ENCODE peak calls at places on chromosomes 11 and 22, in four cellular contexts. M is K562, J is GM12878, V is HepG2. R is an unnamed sample.

GRCh38 chr11:10503777-10504176 is 37.2 kb downstream of the RNF141 start:
- DNase-seq in M (no peak), J (no peak), V (no peak), R (no peak)

GRCh38 chr22:32661296-32661695 is 140.2 kb upstream of the TIMP3 start:
- DNase-seq in M (no peak), J (no peak), V (no peak), R (no peak)

GRCh38 chr22:21641417-21641794 is 696 bp upstream of the SDF2L1 start:
- DNase-seq in M (peak; percentile 90), J (no peak), V (peak; percentile 59), R (no peak)

GRCh38 chr11:11078344-11078743 is 220.5 kb upstream of the ZBED5 start:
- DNase-seq in M (no peak), J (no peak), V (no peak), R (no peak)

GRCh38 chr11:127000291-127000968 is at the start of gene KIRREL3:
- DNase-seq in M (no peak), J (no peak), V (no peak), R (no peak)

GRCh38 chr11:45025716-45026492 is 75.2 kb upstream of the TP53I11 start:
- DNase-seq in M (no peak), J (no peak), V (peak; percentile 16), R (no peak)

GRCh38 chr11:22875869-22876473 is 15.7 kb upstream of the CCDC179 start:
- DNase-seq in M (peak; percentile 70), J (peak; percentile 38), V (peak; percentile 85), R (peak; percentile 44)

GRCh38 chr22:17009640-17010291 is 1.7 kb upstream of the GAB4 start:
- DNase-seq in M (no peak), J (no peak), V (no peak), R (no peak)

GRCh38 chr11:1389103-1389931 is 417 bp upstream of the BRSK2 start:
- DNase-seq in M (peak; percentile 94), J (peak; percentile 19), V (peak; percentile 86), R (peak; percentile 98)

GRCh38 chr22:27632451-27633295 is 168.9 kb downstream of the MN1 start:
- DNase-seq in M (no peak), J (no peak), V (no peak), R (peak; percentile 40)

GRCh38 chr22:39699631-39700348 is 129.2 kb downstream of the CACNA1I start:
- DNase-seq in M (no peak), J (no peak), V (no peak), R (no peak)

GRCh38 chr11:71774603-71775222 is 58.3 kb upstream of the DEFB108B start:
- DNase-seq in M (no peak), J (no peak), V (no peak), R (no peak)

GRCh38 chr11:100752371-100753073 is 65.4 kb downstream of the ARHGAP42 start:
- DNase-seq in M (no peak), J (no peak), V (no peak), R (no peak)

GRCh38 chr11:68994161-68994890 is 13.5 kb upstream of the MRGPRD start:
- DNase-seq in M (no peak), J (no peak), V (no peak), R (no peak)

GRCh38 chr11:109783842-109784241 is 309.4 kb upstream of the ZC3H12C start:
- DNase-seq in M (no peak), J (peak; percentile 15), V (no peak), R (no peak)

GRCh38 chr11:92225206-92225562 is 566 bp downstream of the FAT3 start:
- DNase-seq in M (no peak), J (no peak), V (no peak), R (peak; percentile 21)

GRCh38 chr11:16739326-16739875 is 954 bp downstream of the C11orf58 start:
- DNase-seq in M (no peak), J (no peak), V (no peak), R (peak; percentile 12)

GRCh38 chr11:130150790-130151189 is 8.8 kb upstream of the ST14 start:
- DNase-seq in M (no peak), J (no peak), V (no peak), R (no peak)

GRCh38 chr11:119890466-119890865 is 161.5 kb upstream of the NECTIN1 start:
- DNase-seq in M (no peak), J (no peak), V (no peak), R (no peak)

DNA sequence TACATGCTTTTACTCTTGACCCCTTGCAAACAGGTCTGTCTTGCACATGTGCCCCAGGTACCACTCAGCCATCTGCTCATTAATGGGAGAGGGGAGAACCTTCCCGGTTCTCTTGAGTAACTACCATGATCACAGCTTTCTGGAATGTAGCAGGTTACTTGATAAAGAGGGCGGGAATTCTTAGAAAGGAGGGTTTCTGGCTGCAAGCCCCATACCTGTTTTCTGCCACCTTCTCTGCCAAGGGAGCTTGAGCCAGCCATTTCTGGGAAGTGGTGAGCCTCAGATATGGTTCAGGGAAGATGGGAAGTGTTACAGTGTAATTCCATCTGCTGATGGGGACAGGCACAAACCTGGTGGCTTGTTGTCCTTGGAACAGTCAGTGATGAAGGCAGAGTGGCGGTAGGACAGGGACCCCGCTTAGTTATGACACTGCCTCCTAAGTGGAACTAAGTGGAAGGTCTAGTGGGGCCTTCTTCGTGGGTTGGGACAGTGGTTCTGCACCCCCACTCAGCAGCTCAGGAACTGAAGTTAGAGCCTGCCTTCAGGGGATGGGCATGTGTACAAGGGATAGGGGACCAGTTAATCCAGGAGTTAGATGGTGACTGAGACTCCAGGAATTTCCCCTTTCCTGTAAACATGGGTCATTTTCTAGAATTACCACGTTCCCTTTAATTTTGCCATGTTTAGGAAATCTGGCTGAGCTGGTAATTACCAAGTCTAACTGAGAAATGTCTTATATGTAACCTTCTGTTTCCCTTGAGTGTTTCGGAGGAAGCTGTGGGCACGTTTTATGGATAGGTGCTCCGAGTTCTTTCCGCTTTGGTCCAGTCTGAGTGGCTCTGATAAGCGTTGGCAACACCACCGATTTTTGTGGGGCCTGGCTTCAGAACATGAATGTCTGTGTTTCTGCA is 35.2 kb downstream of the BCR start:
- DNase-seq in M (peak; percentile 58), J (no peak), V (no peak), R (no peak)
- TF ChIP-seq FOXM1 in M (no peak), J (no peak), V (no peak), R (no peak)

GRCh38 chr22:45127866-45128265 is 35.9 kb upstream of the NUP50 start:
- DNase-seq in M (no peak), J (no peak), V (no peak), R (no peak)

GRCh38 chr22:45131749-45132148 is 32.0 kb upstream of the NUP50 start:
- DNase-seq in M (no peak), J (no peak), V (no peak), R (no peak)

GRCh38 chr22:45134313-45134712 is 29.4 kb upstream of the NUP50 start:
- DNase-seq in M (no peak), J (no peak), V (no peak), R (no peak)

GRCh38 chr22:45125198-45125597 is 38.5 kb upstream of the NUP50 start:
- DNase-seq in M (no peak), J (no peak), V (no peak), R (no peak)

GRCh38 chr22:45129703-45130524 is 33.8 kb upstream of the NUP50 start:
- DNase-seq in M (no peak), J (no peak), V (no peak), R (no peak)
- TF ChIP-seq SP1 in M (no peak), J (no peak), V (no peak), R (no peak)

DNA sequence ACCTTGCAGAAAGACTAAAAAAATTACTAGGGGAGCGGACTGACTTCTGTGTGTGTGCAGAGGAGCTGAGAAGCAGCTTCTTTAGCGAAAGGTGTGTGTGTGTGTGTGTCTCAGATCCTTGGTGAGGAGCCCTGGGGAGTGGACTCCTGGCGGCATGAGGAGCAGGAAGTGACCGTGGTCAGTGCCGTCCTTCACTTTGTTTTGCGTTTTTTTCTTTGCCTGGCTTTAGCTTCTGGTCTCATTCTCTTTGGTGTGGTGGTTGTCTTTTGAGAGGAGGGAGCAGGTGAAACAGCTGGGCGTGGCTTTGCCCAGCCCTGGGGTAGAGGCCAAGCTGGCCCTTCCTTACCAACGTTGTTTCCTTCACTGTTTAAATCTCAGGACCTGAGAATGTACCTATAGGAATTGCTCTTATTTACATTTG is 1.9 kb downstream of the ZBED4 start:
- DNase-seq in M (no peak), J (no peak), V (no peak), R (no peak)
- TF ChIP-seq FOXM1 in M (no peak), J (no peak), V (no peak), R (no peak)

GRCh38 chr11:8794677-8795103 is 112.1 kb downstream of the RPL27A start:
- DNase-seq in M (no peak), J (no peak), V (peak; percentile 93), R (peak; percentile 33)
- TF ChIP-seq SP1 in M (no peak), J (no peak), V (no peak), R (no peak)

GRCh38 chr11:128415539-128415938 is 171.8 kb downstream of the ETS1 start:
- DNase-seq in M (no peak), J (peak; percentile 47), V (no peak), R (no peak)

GRCh38 chr11:128416976-128417375 is 170.4 kb downstream of the ETS1 start:
- DNase-seq in M (no peak), J (no peak), V (no peak), R (no peak)

GRCh38 chr11:128419012-128419767 is 168.2 kb downstream of the ETS1 start:
- DNase-seq in M (no peak), J (no peak), V (no peak), R (no peak)

GRCh38 chr11:128420277-128420676 is 167.1 kb downstream of the ETS1 start:
- DNase-seq in M (no peak), J (no peak), V (no peak), R (no peak)

GRCh38 chr11:128417607-128418324 is 169.6 kb downstream of the ETS1 start:
- DNase-seq in M (no peak), J (no peak), V (no peak), R (no peak)
- TF ChIP-seq FOXM1 in M (no peak), J (no peak), V (no peak), R (no peak)

GRCh38 chr22:43944670-43945430 is 10.4 kb upstream of the SAMM50 start:
- DNase-seq in M (no peak), J (no peak), V (no peak), R (no peak)
- TF ChIP-seq SP1 in M (no peak), J (no peak), V (no peak), R (no peak)

DNA sequence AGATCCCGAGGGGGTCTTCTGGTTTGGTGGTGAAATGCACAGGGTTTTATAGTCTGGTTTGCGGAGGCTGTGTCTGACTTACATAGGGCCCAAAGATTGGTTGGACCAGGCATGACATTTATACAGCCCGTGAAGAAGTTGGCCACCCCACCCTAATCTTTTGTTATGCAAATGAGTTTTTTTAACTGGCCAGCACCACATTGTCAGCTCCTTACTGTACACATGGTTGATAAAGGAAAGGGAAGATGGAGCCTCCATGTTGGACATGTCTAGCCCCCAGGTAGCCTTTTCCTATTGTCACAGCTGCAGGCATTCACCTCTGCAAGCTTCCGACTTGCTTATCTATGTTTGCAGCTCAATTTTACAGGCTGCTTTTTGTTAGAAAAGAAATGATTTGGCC is 70.1 kb downstream of the WT1 start:
- DNase-seq in M (no peak), J (no peak), V (no peak), R (no peak)
- TF ChIP-seq FOXM1 in M (no peak), J (no peak), V (no peak), R (no peak)

R was measured in HEK293T.